ENCODE peak calls at places on chromosomes 7 and 10, in four cellular contexts. G is SJCRH30, U is GM12865, L is cardiac muscle cell. O is an unnamed sample.

GRCh38 chr7:90988523-90988922 is 275.7 kb upstream of the FZD1 start:
- DNase-seq in G (peak), U (no peak), L (no peak), O (no peak)

GRCh38 chr7:45048748-45049147 is 40.0 kb downstream of the NACAD start:
- DNase-seq in G (no peak), U (no peak), L (no peak), O (no peak)

GRCh38 chr7:92778972-92779371 is 57.4 kb downstream of the CDK6 start:
- DNase-seq in G (no peak), U (peak), L (peak), O (no peak)

GRCh38 chr10:100978896-100979185 is 8.5 kb downstream of the MRPL43 start:
- DNase-seq in G (no peak), U (no peak), L (no peak), O (no peak)

GRCh38 chr10:97426776-97427570 is 982 bp downstream of the PGAM1 start:
- DNase-seq in G (peak), U (peak), L (no peak), O (no peak)

GRCh38 chr10:79138449-79139123 is 69.8 kb downstream of the ZMIZ1 start:
- DNase-seq in G (no peak), U (no peak), L (no peak), O (no peak)

GRCh38 chr7:30559566-30559965 is 35.1 kb upstream of the GARS1 start:
- DNase-seq in G (no peak), U (no peak), L (peak), O (no peak)

GRCh38 chr7:130409067-130409721 is 28.9 kb downstream of the CPA1 start:
- DNase-seq in G (no peak), U (no peak), L (peak), O (no peak)

GRCh38 chr10:60194421-60194820 is 195.3 kb downstream of the ANK3 start:
- DNase-seq in G (no peak), U (no peak), L (no peak), O (no peak)

O was measured in Karpas-422.